ENCODE peak calls at places on chromosome 18, in five cellular contexts. C is occipital lobe, D is EH, M is chondrocyte, Q is T47D. G is an unnamed sample.

GRCh38 chr18:22585333-22585732 is 167.6 kb upstream of the CTAGE1 start:
- DNase-seq in C (no peak), D (no peak), M (no peak), Q (no peak), G (no peak)

GRCh38 chr18:5155907-5156287 is 41.2 kb downstream of the AKAIN1 start:
- DNase-seq in C (no peak), D (no peak), M (no peak), Q (no peak), G (no peak)

GRCh38 chr18:54777989-54778388 is 50.3 kb upstream of the RAB27B start:
- DNase-seq in C (no peak), D (no peak), M (no peak), Q (no peak), G (no peak)

GRCh38 chr18:77481541-77481940 is 231.9 kb downstream of the GALR1 start:
- DNase-seq in C (no peak), D (no peak), M (no peak), Q (no peak), G (no peak)

GRCh38 chr18:27583021-27583420 is 397.9 kb upstream of the CHST9 start:
- DNase-seq in C (no peak), D (no peak), M (no peak), Q (no peak), G (no peak)

GRCh38 chr18:64115906-64116305 is 33.0 kb downstream of the LINC00305 start:
- DNase-seq in C (no peak), D (no peak), M (no peak), Q (no peak), G (no peak)

GRCh38 chr18:26057208-26057821 is 33.1 kb downstream of the SS18 start:
- DNase-seq in C (no peak), D (no peak), M (no peak), Q (no peak), G (no peak)

GRCh38 chr18:63197246-63197791 is 122.2 kb downstream of the BCL2 start:
- DNase-seq in C (no peak), D (no peak), M (no peak), Q (no peak), G (no peak)

GRCh38 chr18:50286391-50287027 is 983 bp downstream of the CXXC1 start:
- DNase-seq in C (no peak), D (peak), M (no peak), Q (no peak), G (no peak)

GRCh38 chr18:43863180-43863579 is 585.9 kb upstream of the SYT4 start:
- DNase-seq in C (no peak), D (no peak), M (no peak), Q (no peak), G (no peak)

GRCh38 chr18:79383388-79384056 is 12.2 kb upstream of the NFATC1 start:
- DNase-seq in C (no peak), D (no peak), M (peak), Q (no peak), G (no peak)

GRCh38 chr18:74498712-74499629 is 2.8 kb downstream of the CNDP2 start:
- DNase-seq in C (no peak), D (peak), M (no peak), Q (peak), G (no peak)

GRCh38 chr18:13587937-13588336 is 138.4 kb downstream of the FAM210A start:
- DNase-seq in C (no peak), D (no peak), M (no peak), Q (no peak), G (no peak)

GRCh38 chr18:54558609-54559585 is 32.1 kb upstream of the DYNAP start:
- DNase-seq in C (no peak), D (peak), M (no peak), Q (peak), G (no peak)

GRCh38 chr18:73232933-73233332 is 365.1 kb upstream of the NETO1 start:
- DNase-seq in C (no peak), D (no peak), M (no peak), Q (no peak), G (no peak)

GRCh38 chr18:44589709-44590108 is 91.0 kb upstream of the SETBP1 start:
- DNase-seq in C (no peak), D (peak), M (no peak), Q (no peak), G (no peak)

GRCh38 chr18:8661754-8662573 is 43.4 kb upstream of the MTCL1 start:
- DNase-seq in C (no peak), D (peak), M (no peak), Q (peak), G (no peak)

G was measured in 8988T.